ENCODE peak calls at places on chromosomes 1 and 21, in four cellular contexts. H, R, G and K are unnamed samples.

GRCh38 chr1:26706315-26706714 is 10.5 kb downstream of the ARID1A start:
- DNase-seq in H (no peak), G (no peak), R (no peak), K (no peak)

GRCh38 chr1:77888429-77889239 is at the start of gene NEXN:
- DNase-seq in H (peak; percentile 25), G (peak; percentile 38), R (no peak), K (no peak)

GRCh38 chr1:160207118-160207650 is 2.0 kb downstream of the PEA15 start:
- DNase-seq in R (no peak), H (no peak), G (no peak), K (no peak)

GRCh38 chr1:100277866-100278265 is 11.8 kb downstream of the RTCA start:
- DNase-seq in R (no peak), H (no peak), G (no peak), K (no peak)

GRCh38 chr21:25907573-25908275 is 173.0 kb downstream of the GABPA start:
- DNase-seq in R (no peak), G (no peak), H (no peak), K (no peak)

GRCh38 chr1:69070660-69071373 is 496.9 kb upstream of the LRRC7 start:
- DNase-seq in H (no peak), R (no peak), G (no peak), K (no peak)

GRCh38 chr1:33623811-33624210 is 151.4 kb downstream of the ZSCAN20 start:
- DNase-seq in H (no peak), R (no peak), G (no peak), K (no peak)

GRCh38 chr21:33314096-33314495 is 10.7 kb upstream of the IFNAR1 start:
- DNase-seq in G (no peak), R (no peak), H (no peak), K (no peak)

GRCh38 chr1:60886793-60887331 is 195.5 kb upstream of the NFIA start:
- DNase-seq in H (no peak), G (no peak), R (no peak), K (no peak)

GRCh38 chr1:15760520-15761211 is 2.1 kb downstream of the FBLIM1 start:
- DNase-seq in R (no peak), G (no peak), H (no peak), K (no peak)